ENCODE peak calls at places on chromosomes 12 and 14, in four cellular contexts. S is brain microvascular endothelial cell, E is ovary, A is MM.1S. Y is an unnamed sample.

GRCh38 chr14:105419305-105420091 is at the start of gene MTA1:
- DNase-seq in E (peak; percentile 53), S (no peak), A (no peak), Y (no peak)

GRCh38 chr12:124744659-124745467 is 118.8 kb downstream of the SCARB1 start:
- DNase-seq in A (peak; percentile 14), S (no peak), E (no peak), Y (no peak)

GRCh38 chr14:32366256-32366655 is 37.2 kb downstream of the AKAP6 start:
- DNase-seq in E (no peak), A (no peak), S (peak; percentile 69), Y (no peak)

GRCh38 chr12:19200261-19200660 is 70.7 kb downstream of the PLEKHA5 start:
- DNase-seq in A (no peak), E (no peak), S (no peak), Y (no peak)

GRCh38 chr12:76307083-76307482 is 41.1 kb downstream of the BBS10 start:
- DNase-seq in E (no peak), S (no peak), A (no peak), Y (no peak)

GRCh38 chr12:11822071-11822818 is 172.8 kb downstream of the ETV6 start:
- DNase-seq in S (peak; percentile 69), A (peak; percentile 68), E (no peak), Y (no peak)

GRCh38 chr12:12032260-12032761 is 38.4 kb upstream of the BCL2L14 start:
- DNase-seq in S (no peak), A (no peak), E (no peak), Y (no peak)

GRCh38 chr12:31797230-31797872 is 68.5 kb upstream of the AMN1 start:
- DNase-seq in E (no peak), S (no peak), A (no peak), Y (no peak)

GRCh38 chr12:93244514-93245077 is 133.1 kb upstream of the NUDT4 start:
- DNase-seq in A (peak; percentile 49), S (no peak), E (no peak), Y (no peak)

GRCh38 chr12:54701940-54702592 is 53.9 kb upstream of the DCD start:
- DNase-seq in S (peak; percentile 32), A (peak; percentile 67), E (no peak), Y (peak; percentile 36)

GRCh38 chr12:22974865-22975264 is 349.9 kb downstream of the ETNK1 start:
- DNase-seq in E (no peak), A (no peak), S (peak; percentile 81), Y (no peak)

DNA sequence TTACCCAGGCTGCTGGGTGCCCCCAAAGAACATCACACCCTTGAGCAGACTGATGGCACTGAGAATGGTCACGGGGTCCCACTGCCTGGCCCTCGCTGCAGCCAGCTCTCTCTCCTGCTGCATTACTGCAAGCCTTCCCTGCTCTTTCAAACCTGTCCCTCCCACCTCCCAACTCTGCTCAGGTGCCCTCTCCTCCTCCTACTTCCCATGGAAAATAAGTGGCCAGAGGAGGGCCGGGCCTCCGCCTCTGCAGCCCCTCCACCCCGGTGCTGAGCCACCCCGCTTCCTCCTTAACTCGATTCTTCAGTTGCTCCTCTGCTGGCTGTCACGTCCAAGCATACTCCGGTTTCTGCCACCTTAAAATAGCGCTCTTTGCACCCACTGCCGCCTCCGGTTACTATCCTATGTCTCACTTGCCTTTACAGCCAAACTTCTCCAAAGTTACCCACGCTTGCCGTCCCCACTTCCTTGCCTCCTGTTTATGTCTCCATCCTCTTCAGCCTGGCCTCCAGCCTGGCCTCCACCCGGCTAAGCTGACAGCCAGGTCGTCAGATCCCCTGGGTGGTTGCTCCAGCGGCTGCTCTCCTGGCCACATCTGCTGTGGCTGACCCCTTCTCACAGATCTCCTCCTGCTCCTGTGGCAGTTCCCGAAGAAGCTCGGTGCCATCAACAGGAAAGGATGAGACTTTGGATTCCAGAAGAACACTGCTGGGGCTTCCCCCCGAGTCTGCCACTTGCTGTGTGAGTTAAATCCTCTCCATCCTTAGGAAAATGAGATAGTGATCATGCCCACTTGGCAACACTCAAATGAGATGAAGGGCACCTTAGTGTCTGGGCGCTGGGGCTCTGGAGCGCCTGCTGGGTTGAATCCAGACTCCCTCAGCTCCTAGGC is 7.7 kb downstream of the SMIM41 start:
- DNase-seq in E (no peak), A (no peak), S (no peak), Y (no peak)
- H3K27me3 ChIP-seq in E (no peaks in the 10 kb centered on the region), A (peaks cover 21% of the 10 kb centered on the region), S (peaks cover 25% of the 10 kb centered on the region), Y (peaks cover 16% of the 10 kb centered on the region)

DNA sequence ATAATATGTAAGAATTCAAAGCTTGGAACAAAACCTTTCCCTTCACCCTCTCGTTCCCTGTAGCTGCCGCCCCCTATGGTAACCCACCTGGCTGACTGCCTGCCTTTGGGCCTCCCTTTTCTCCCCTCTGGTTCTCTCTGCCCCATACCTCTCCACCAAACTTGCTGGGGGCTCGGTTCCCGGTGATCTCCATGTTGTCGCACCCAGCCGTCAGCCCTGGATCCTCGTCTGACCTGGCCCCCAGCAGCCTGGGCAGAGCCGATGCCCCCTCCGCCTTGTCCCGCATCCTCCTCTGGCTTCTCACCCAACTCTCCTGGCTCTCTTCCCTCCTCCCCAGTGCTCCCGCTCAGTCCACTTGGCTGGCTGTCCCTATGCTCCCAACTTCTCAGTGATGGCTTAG is 4.5 kb downstream of the CYP46A1 start:
- DNase-seq in S (no peak), E (no peak), A (no peak), Y (no peak)
- H3K27me3 ChIP-seq in S (peaks cover 2% of the 10 kb centered on the region), E (no peaks in the 10 kb centered on the region), A (no peaks in the 10 kb centered on the region), Y (peaks cover 16% of the 10 kb centered on the region)

GRCh38 chr12:52778833-52779232 is 1.7 kb upstream of the KRT76 start:
- DNase-seq in A (no peak), E (no peak), S (no peak), Y (no peak)
- H3K27me3 ChIP-seq in A (peaks cover 60% of the 10 kb centered on the region), E (no peaks in the 10 kb centered on the region), S (peaks cover 15% of the 10 kb centered on the region), Y (peaks cover 10% of the 10 kb centered on the region)

GRCh38 chr14:60641722-60642269 is 7.5 kb downstream of the SIX1 start:
- DNase-seq in E (no peak), S (no peak), A (no peak), Y (no peak)
- H3K27me3 ChIP-seq in E (peaks cover 8% of the 10 kb centered on the region), S (no peaks in the 10 kb centered on the region), A (no peaks in the 10 kb centered on the region), Y (peaks cover 81% of the 10 kb centered on the region)

DNA sequence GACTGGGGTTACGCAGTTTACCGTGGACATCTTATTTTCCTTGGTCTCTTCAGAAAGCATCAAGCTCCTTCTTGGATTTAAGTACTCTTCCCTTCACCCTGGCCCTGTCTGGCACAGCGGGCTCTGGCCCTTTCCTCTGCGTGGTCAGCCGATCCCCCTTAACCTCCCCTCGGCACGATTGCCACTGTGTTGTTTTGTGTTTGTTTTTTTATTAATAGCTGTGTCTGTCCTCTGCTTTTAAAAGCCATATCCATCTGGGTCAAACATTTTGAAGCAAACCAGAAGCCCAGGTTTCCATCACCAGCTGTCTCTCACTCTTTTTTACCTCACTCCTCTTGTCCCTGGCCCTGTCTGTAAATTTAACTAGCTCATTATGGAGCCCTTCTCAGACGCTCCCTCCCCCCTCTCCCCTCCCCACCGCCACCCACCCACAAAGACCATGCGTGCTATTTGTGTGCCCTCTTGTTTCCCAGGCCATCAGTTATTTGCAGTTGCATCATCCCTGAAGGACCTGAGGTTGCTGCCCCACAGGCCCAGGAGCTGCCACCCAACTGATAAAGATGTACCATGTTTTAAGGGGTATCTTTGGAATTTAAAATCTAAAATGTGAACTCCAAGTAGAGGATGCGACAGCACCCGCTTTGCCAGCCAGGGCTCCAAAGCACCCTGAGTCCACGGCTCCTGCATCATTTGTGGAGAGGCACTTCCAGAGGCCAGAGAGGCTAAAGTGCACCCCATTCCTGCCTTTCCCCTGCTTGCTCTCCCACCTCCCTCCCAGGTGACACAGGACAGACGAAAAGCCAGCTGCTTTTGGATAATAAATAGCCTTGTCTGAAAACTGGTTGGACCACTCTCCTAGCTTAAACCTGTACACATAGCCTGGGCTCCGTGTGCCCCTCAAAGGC is 3.9 kb downstream of the BCL11B start:
- DNase-seq in E (no peak), A (no peak), S (no peak), Y (no peak)
- H3K27me3 ChIP-seq in E (no peaks in the 10 kb centered on the region), A (no peaks in the 10 kb centered on the region), S (peaks cover 38% of the 10 kb centered on the region), Y (peaks cover 76% of the 10 kb centered on the region)

GRCh38 chr12:3602488-3602887 is 111.5 kb downstream of the PRMT8 start:
- DNase-seq in E (no peak), A (no peak), S (no peak), Y (no peak)
- H3K27me3 ChIP-seq in E (no peaks in the 10 kb centered on the region), A (peaks cover 27% of the 10 kb centered on the region), S (no peaks in the 10 kb centered on the region), Y (peaks cover 8% of the 10 kb centered on the region)

DNA sequence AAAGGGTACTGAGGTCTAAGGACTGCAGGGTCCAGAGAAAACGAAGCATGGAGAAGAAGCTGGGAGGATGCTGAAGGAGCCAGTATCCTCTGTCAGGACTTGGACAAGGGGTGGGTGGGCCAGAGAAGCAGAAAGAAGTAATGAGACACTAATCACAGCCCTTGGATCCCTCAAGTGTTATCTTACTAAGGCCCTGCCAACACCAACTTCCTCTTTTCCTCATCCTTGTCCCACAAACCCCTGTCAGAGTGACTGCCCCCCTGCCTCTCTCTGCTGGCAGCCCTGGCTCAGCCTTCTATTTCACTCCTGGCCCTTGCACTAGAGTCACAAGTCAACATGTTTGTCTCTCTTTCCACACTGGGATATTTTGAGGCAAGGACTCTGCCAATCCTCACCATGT is 3.8 kb upstream of the ASIC1 start:
- DNase-seq in S (no peak), A (no peak), E (no peak), Y (no peak)
- H3K27me3 ChIP-seq in S (peaks cover 21% of the 10 kb centered on the region), A (peaks cover 51% of the 10 kb centered on the region), E (no peaks in the 10 kb centered on the region), Y (peaks cover 2% of the 10 kb centered on the region)

Y was measured in HL-60.